ENCODE peak calls at places on chromosome 19, in seven cellular contexts. E, O, D, B, R, A and Q are unnamed samples.

GRCh38 chr19:3175761-3176714 is 2.5 kb upstream of the S1PR4 start:
- DNase-seq in A (no peak), R (peak; percentile 25), B (no peak), E (peak; percentile 73), O (no peak), D (peak; percentile 50), Q (peak; percentile 79)

GRCh38 chr19:2636142-2636896 is 66.2 kb downstream of the GNG7 start:
- DNase-seq in R (no peak), D (no peak), O (no peak), A (no peak), E (no peak), B (no peak), Q (no peak)

GRCh38 chr19:41564515-41565383 is 11.2 kb upstream of the CEACAM21 start:
- DNase-seq in D (no peak), O (no peak), A (no peak), R (no peak), B (no peak), E (no peak), Q (no peak)

GRCh38 chr19:55536951-55537740 is at the start of gene SBK2:
- DNase-seq in B (no peak), R (no peak), D (no peak), E (no peak), A (no peak), O (no peak), Q (no peak)

GRCh38 chr19:17757125-17757524 is 5.8 kb downstream of the FCHO1 start:
- DNase-seq in A (no peak), E (peak; percentile 94), D (no peak), R (no peak), B (no peak), O (no peak), Q (peak; percentile 67)

GRCh38 chr19:50790898-50791562 is 815 bp downstream of the ACP4 start:
- DNase-seq in R (no peak), A (no peak), O (no peak), D (no peak), B (no peak), E (no peak), Q (no peak)

GRCh38 chr19:9913237-9914000 is 22.9 kb downstream of the OLFM2 start:
- DNase-seq in A (no peak), R (no peak), B (no peak), E (no peak), D (no peak), O (no peak), Q (no peak)

GRCh38 chr19:5447700-5448311 is 7.4 kb upstream of the ZNRF4 start:
- DNase-seq in E (peak; percentile 81), A (no peak), O (no peak), B (no peak), R (no peak), D (no peak), Q (no peak)

GRCh38 chr19:32748497-32748896 is 28.9 kb downstream of the TDRD12 start:
- DNase-seq in E (peak; percentile 49), O (no peak), A (no peak), D (no peak), R (no peak), B (no peak), Q (no peak)